ENCODE peak calls at places on chromosomes 11 and 22, in nine cellular contexts. One of them, this sample, is unnamed.

GRCh38 chr11:70788247-70789022 is 390.1 kb downstream of the CTTN start:
- DNase-seq in CD8-positive, alpha-beta T cell: no peak
- DNase-seq in HAP-1: no peak
- DNase-seq in CD8-positive, alpha-beta memory T cell: no peak
- DNase-seq in right lobe of liver: no peak
- DNase-seq in spleen: no peak
- DNase-seq in right cardiac atrium: no peak
- DNase-seq in mammary epithelial cell: peak; percentile 79
- DNase-seq in A673: peak; percentile 26
- DNase-seq in this sample: no peak

GRCh38 chr11:7787239-7787638 is 9.5 kb downstream of the OR5P2 start:
- DNase-seq in HAP-1: no peak
- DNase-seq in A673: no peak
- DNase-seq in CD8-positive, alpha-beta T cell: no peak
- DNase-seq in mammary epithelial cell: no peak
- DNase-seq in spleen: no peak
- DNase-seq in right cardiac atrium: no peak
- DNase-seq in CD8-positive, alpha-beta memory T cell: no peak
- DNase-seq in right lobe of liver: no peak
- DNase-seq in this sample: no peak

GRCh38 chr11:132033051-132033450 is 662.6 kb downstream of the NTM start:
- DNase-seq in CD8-positive, alpha-beta T cell: no peak
- DNase-seq in right cardiac atrium: no peak
- DNase-seq in mammary epithelial cell: no peak
- DNase-seq in A673: peak; percentile 47
- DNase-seq in spleen: no peak
- DNase-seq in right lobe of liver: no peak
- DNase-seq in CD8-positive, alpha-beta memory T cell: no peak
- DNase-seq in HAP-1: no peak
- DNase-seq in this sample: no peak

GRCh38 chr11:124864176-124864891 is 898 bp upstream of the ROBO3 start:
- DNase-seq in CD8-positive, alpha-beta T cell: no peak
- DNase-seq in CD8-positive, alpha-beta memory T cell: no peak
- DNase-seq in mammary epithelial cell: no peak
- DNase-seq in A673: no peak
- DNase-seq in HAP-1: no peak
- DNase-seq in spleen: no peak
- DNase-seq in right cardiac atrium: no peak
- DNase-seq in right lobe of liver: no peak
- DNase-seq in this sample: no peak

GRCh38 chr11:69218271-69218682 is 62.5 kb downstream of the SMIM38 start:
- DNase-seq in right lobe of liver: no peak
- DNase-seq in mammary epithelial cell: no peak
- DNase-seq in A673: peak; percentile 61
- DNase-seq in CD8-positive, alpha-beta T cell: no peak
- DNase-seq in CD8-positive, alpha-beta memory T cell: no peak
- DNase-seq in spleen: no peak
- DNase-seq in HAP-1: no peak
- DNase-seq in right cardiac atrium: no peak
- DNase-seq in this sample: no peak

GRCh38 chr11:121351089-121351488 is 58.5 kb downstream of the SC5D start:
- DNase-seq in spleen: no peak
- DNase-seq in A673: no peak
- DNase-seq in CD8-positive, alpha-beta T cell: no peak
- DNase-seq in CD8-positive, alpha-beta memory T cell: no peak
- DNase-seq in right cardiac atrium: no peak
- DNase-seq in HAP-1: no peak
- DNase-seq in mammary epithelial cell: no peak
- DNase-seq in right lobe of liver: no peak
- DNase-seq in this sample: no peak

GRCh38 chr22:34055525-34056200 is 135.4 kb upstream of the LARGE1 start:
- DNase-seq in A673: peak; percentile 0
- DNase-seq in spleen: no peak
- DNase-seq in HAP-1: peak; percentile 45
- DNase-seq in right lobe of liver: no peak
- DNase-seq in CD8-positive, alpha-beta T cell: no peak
- DNase-seq in mammary epithelial cell: peak; percentile 60
- DNase-seq in CD8-positive, alpha-beta memory T cell: no peak
- DNase-seq in right cardiac atrium: peak; percentile 17
- DNase-seq in this sample: no peak

GRCh38 chr22:41401781-41402648 is 20.3 kb downstream of the TEF start:
- DNase-seq in spleen: no peak
- DNase-seq in A673: peak; percentile 94
- DNase-seq in HAP-1: no peak
- DNase-seq in right lobe of liver: peak; percentile 92
- DNase-seq in CD8-positive, alpha-beta T cell: no peak
- DNase-seq in CD8-positive, alpha-beta memory T cell: no peak
- DNase-seq in mammary epithelial cell: peak; percentile 70
- DNase-seq in right cardiac atrium: peak; percentile 87
- DNase-seq in this sample: peak; percentile 82

GRCh38 chr11:19984048-19984742 is 176.1 kb downstream of the DBX1 start:
- DNase-seq in right cardiac atrium: no peak
- DNase-seq in CD8-positive, alpha-beta T cell: no peak
- DNase-seq in HAP-1: no peak
- DNase-seq in spleen: no peak
- DNase-seq in A673: no peak
- DNase-seq in CD8-positive, alpha-beta memory T cell: no peak
- DNase-seq in right lobe of liver: no peak
- DNase-seq in mammary epithelial cell: no peak
- DNase-seq in this sample: no peak

GRCh38 chr22:37249946-37250345 is 5.9 kb upstream of the RAC2 start:
- DNase-seq in HAP-1: no peak
- DNase-seq in right cardiac atrium: peak; percentile 15
- DNase-seq in CD8-positive, alpha-beta T cell: no peak
- DNase-seq in A673: no peak
- DNase-seq in right lobe of liver: peak; percentile 16
- DNase-seq in mammary epithelial cell: no peak
- DNase-seq in CD8-positive, alpha-beta memory T cell: no peak
- DNase-seq in spleen: peak; percentile 29
- DNase-seq in this sample: no peak

GRCh38 chr11:56663386-56663785 is at the start of gene OR5AR1:
- DNase-seq in CD8-positive, alpha-beta T cell: no peak
- DNase-seq in right cardiac atrium: no peak
- DNase-seq in CD8-positive, alpha-beta memory T cell: no peak
- DNase-seq in right lobe of liver: no peak
- DNase-seq in mammary epithelial cell: no peak
- DNase-seq in spleen: no peak
- DNase-seq in A673: no peak
- DNase-seq in HAP-1: no peak
- DNase-seq in this sample: no peak

GRCh38 chr11:15976433-15977045 is 379.8 kb downstream of the SOX6 start:
- DNase-seq in right cardiac atrium: no peak
- DNase-seq in A673: no peak
- DNase-seq in spleen: no peak
- DNase-seq in HAP-1: no peak
- DNase-seq in CD8-positive, alpha-beta T cell: no peak
- DNase-seq in right lobe of liver: no peak
- DNase-seq in mammary epithelial cell: peak; percentile 68
- DNase-seq in CD8-positive, alpha-beta memory T cell: no peak
- DNase-seq in this sample: no peak

GRCh38 chr22:20632518-20632917 is 125.1 kb downstream of the MED15 start:
- DNase-seq in CD8-positive, alpha-beta memory T cell: no peak
- DNase-seq in A673: no peak
- DNase-seq in spleen: no peak
- DNase-seq in right lobe of liver: no peak
- DNase-seq in HAP-1: no peak
- DNase-seq in right cardiac atrium: no peak
- DNase-seq in mammary epithelial cell: no peak
- DNase-seq in CD8-positive, alpha-beta T cell: no peak
- DNase-seq in this sample: no peak

DNA sequence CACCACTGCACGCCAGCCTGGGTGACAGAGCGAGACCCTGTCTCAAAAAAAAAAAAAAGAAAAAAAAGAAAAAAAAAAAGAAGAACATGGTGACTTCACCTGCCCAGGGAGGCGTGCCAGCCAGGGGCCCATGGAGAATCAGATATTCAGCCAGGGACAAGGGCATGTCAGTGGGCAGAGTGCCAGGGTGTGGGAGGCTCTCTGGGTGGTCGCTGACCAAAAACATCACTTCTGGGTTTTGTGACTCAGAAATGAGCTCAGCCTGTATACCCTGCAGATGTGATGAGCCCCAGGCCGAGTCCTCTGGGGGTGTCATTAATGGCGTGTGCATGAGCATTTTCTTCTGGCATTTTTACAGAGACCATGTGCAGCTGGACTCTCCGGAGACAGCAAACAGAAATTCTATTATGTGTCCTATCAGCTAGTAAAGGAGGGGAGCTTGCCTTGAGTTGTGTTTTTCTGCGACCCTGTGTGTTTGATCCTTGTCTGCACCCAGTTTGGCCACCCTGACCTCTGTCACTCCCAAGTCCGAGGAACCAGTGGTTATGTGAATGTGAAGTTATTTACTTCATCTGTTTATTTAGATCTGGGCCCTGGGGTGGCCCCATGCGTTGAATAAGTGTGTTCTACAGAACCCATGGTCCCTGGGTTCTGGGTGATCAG is 53.6 kb downstream of the BCR start:
- DNase-seq in right lobe of liver: no peak
- DNase-seq in HAP-1: no peak
- DNase-seq in right cardiac atrium: peak; percentile 56
- DNase-seq in CD8-positive, alpha-beta T cell: no peak
- DNase-seq in CD8-positive, alpha-beta memory T cell: no peak
- DNase-seq in A673: no peak
- DNase-seq in mammary epithelial cell: no peak
- DNase-seq in spleen: no peak
- DNase-seq in this sample: no peak
- H3K4me1 ChIP-seq in right lobe of liver: no peaks in the 10 kb centered on the region
- H3K4me1 ChIP-seq in HAP-1: no peaks in the 10 kb centered on the region
- H3K4me1 ChIP-seq in right cardiac atrium: peaks cover 20% of the 10 kb centered on the region
- H3K4me1 ChIP-seq in CD8-positive, alpha-beta T cell: peaks cover 66% of the 10 kb centered on the region
- H3K4me1 ChIP-seq in CD8-positive, alpha-beta memory T cell: peaks cover 36% of the 10 kb centered on the region
- H3K4me1 ChIP-seq in A673: peaks cover 17% of the 10 kb centered on the region
- H3K4me1 ChIP-seq in mammary epithelial cell: no peaks in the 10 kb centered on the region
- H3K4me1 ChIP-seq in spleen: peaks cover 47% of the 10 kb centered on the region
- H3K4me1 ChIP-seq in this sample: peaks cover 14% of the 10 kb centered on the region

GRCh38 chr11:62400760-62401159 is 18.1 kb upstream of the SCGB1A1 start:
- DNase-seq in CD8-positive, alpha-beta T cell: no peak
- DNase-seq in mammary epithelial cell: no peak
- DNase-seq in A673: no peak
- DNase-seq in right cardiac atrium: peak; percentile 95
- DNase-seq in spleen: peak; percentile 65
- DNase-seq in HAP-1: no peak
- DNase-seq in CD8-positive, alpha-beta memory T cell: no peak
- DNase-seq in right lobe of liver: no peak
- DNase-seq in this sample: no peak

GRCh38 chr11:62402226-62402625 is 16.6 kb upstream of the SCGB1A1 start:
- DNase-seq in right cardiac atrium: peak; percentile 92
- DNase-seq in spleen: peak; percentile 88
- DNase-seq in CD8-positive, alpha-beta memory T cell: peak; percentile 6
- DNase-seq in CD8-positive, alpha-beta T cell: peak; percentile 59
- DNase-seq in mammary epithelial cell: no peak
- DNase-seq in HAP-1: no peak
- DNase-seq in A673: no peak
- DNase-seq in right lobe of liver: no peak
- DNase-seq in this sample: peak; percentile 84

GRCh38 chr11:62402994-62403393 is 15.8 kb upstream of the SCGB1A1 start:
- DNase-seq in A673: no peak
- DNase-seq in HAP-1: no peak
- DNase-seq in right lobe of liver: no peak
- DNase-seq in mammary epithelial cell: no peak
- DNase-seq in right cardiac atrium: no peak
- DNase-seq in CD8-positive, alpha-beta T cell: no peak
- DNase-seq in spleen: no peak
- DNase-seq in CD8-positive, alpha-beta memory T cell: no peak
- DNase-seq in this sample: no peak

GRCh38 chr11:62401356-62401755 is 17.5 kb upstream of the SCGB1A1 start:
- DNase-seq in right lobe of liver: no peak
- DNase-seq in A673: no peak
- DNase-seq in CD8-positive, alpha-beta T cell: no peak
- DNase-seq in spleen: peak; percentile 44
- DNase-seq in HAP-1: no peak
- DNase-seq in right cardiac atrium: no peak
- DNase-seq in mammary epithelial cell: no peak
- DNase-seq in CD8-positive, alpha-beta memory T cell: no peak
- DNase-seq in this sample: no peak

GRCh38 chr11:62401781-62402180 is 17.1 kb upstream of the SCGB1A1 start:
- DNase-seq in right cardiac atrium: no peak
- DNase-seq in mammary epithelial cell: no peak
- DNase-seq in spleen: peak; percentile 64
- DNase-seq in CD8-positive, alpha-beta memory T cell: no peak
- DNase-seq in CD8-positive, alpha-beta T cell: no peak
- DNase-seq in HAP-1: no peak
- DNase-seq in right lobe of liver: no peak
- DNase-seq in A673: no peak
- DNase-seq in this sample: no peak
- H3K4me1 ChIP-seq in right cardiac atrium: peaks cover 19% of the 10 kb centered on the region
- H3K4me1 ChIP-seq in mammary epithelial cell: peaks cover 5% of the 10 kb centered on the region
- H3K4me1 ChIP-seq in spleen: peaks cover 59% of the 10 kb centered on the region
- H3K4me1 ChIP-seq in CD8-positive, alpha-beta memory T cell: peaks cover 48% of the 10 kb centered on the region
- H3K4me1 ChIP-seq in CD8-positive, alpha-beta T cell: peaks cover 52% of the 10 kb centered on the region
- H3K4me1 ChIP-seq in HAP-1: no peaks in the 10 kb centered on the region
- H3K4me1 ChIP-seq in right lobe of liver: peaks cover 9% of the 10 kb centered on the region
- H3K4me1 ChIP-seq in A673: no peaks in the 10 kb centered on the region
- H3K4me1 ChIP-seq in this sample: peaks cover 25% of the 10 kb centered on the region

GRCh38 chr11:22976146-22976545 is 115.9 kb upstream of the CCDC179 start:
- DNase-seq in right lobe of liver: no peak
- DNase-seq in A673: no peak
- DNase-seq in mammary epithelial cell: peak; percentile 69
- DNase-seq in CD8-positive, alpha-beta memory T cell: no peak
- DNase-seq in spleen: no peak
- DNase-seq in right cardiac atrium: no peak
- DNase-seq in CD8-positive, alpha-beta T cell: no peak
- DNase-seq in HAP-1: no peak
- DNase-seq in this sample: no peak
- H3K4me1 ChIP-seq in right lobe of liver: no peaks in the 10 kb centered on the region
- H3K4me1 ChIP-seq in A673: no peaks in the 10 kb centered on the region
- H3K4me1 ChIP-seq in mammary epithelial cell: no peaks in the 10 kb centered on the region
- H3K4me1 ChIP-seq in CD8-positive, alpha-beta memory T cell: no peaks in the 10 kb centered on the region
- H3K4me1 ChIP-seq in spleen: no peaks in the 10 kb centered on the region
- H3K4me1 ChIP-seq in right cardiac atrium: no peaks in the 10 kb centered on the region
- H3K4me1 ChIP-seq in CD8-positive, alpha-beta T cell: no peaks in the 10 kb centered on the region
- H3K4me1 ChIP-seq in HAP-1: no peaks in the 10 kb centered on the region
- H3K4me1 ChIP-seq in this sample: no peaks in the 10 kb centered on the region

GRCh38 chr22:35628732-35629131 is 11.6 kb upstream of the MB start:
- DNase-seq in CD8-positive, alpha-beta T cell: no peak
- DNase-seq in mammary epithelial cell: no peak
- DNase-seq in spleen: no peak
- DNase-seq in right lobe of liver: no peak
- DNase-seq in right cardiac atrium: no peak
- DNase-seq in HAP-1: no peak
- DNase-seq in CD8-positive, alpha-beta memory T cell: no peak
- DNase-seq in A673: no peak
- DNase-seq in this sample: no peak

GRCh38 chr22:35630891-35631290 is 13.8 kb upstream of the MB start:
- DNase-seq in CD8-positive, alpha-beta T cell: no peak
- DNase-seq in spleen: peak; percentile 44
- DNase-seq in A673: no peak
- DNase-seq in HAP-1: no peak
- DNase-seq in mammary epithelial cell: no peak
- DNase-seq in right lobe of liver: no peak
- DNase-seq in right cardiac atrium: no peak
- DNase-seq in CD8-positive, alpha-beta memory T cell: no peak
- DNase-seq in this sample: peak; percentile 19

GRCh38 chr22:35631597-35631996 is 14.5 kb upstream of the MB start:
- DNase-seq in spleen: peak; percentile 68
- DNase-seq in mammary epithelial cell: peak; percentile 21
- DNase-seq in CD8-positive, alpha-beta T cell: no peak
- DNase-seq in right lobe of liver: no peak
- DNase-seq in right cardiac atrium: peak; percentile 58
- DNase-seq in HAP-1: peak; percentile 81
- DNase-seq in CD8-positive, alpha-beta memory T cell: no peak
- DNase-seq in A673: peak; percentile 53
- DNase-seq in this sample: peak; percentile 51

GRCh38 chr22:35629406-35630234 is 12.5 kb upstream of the MB start:
- DNase-seq in CD8-positive, alpha-beta T cell: no peak
- DNase-seq in A673: peak; percentile 70
- DNase-seq in spleen: no peak
- DNase-seq in right cardiac atrium: peak; percentile 80
- DNase-seq in HAP-1: no peak
- DNase-seq in CD8-positive, alpha-beta memory T cell: peak; percentile 10
- DNase-seq in right lobe of liver: no peak
- DNase-seq in mammary epithelial cell: peak; percentile 98
- DNase-seq in this sample: no peak

GRCh38 chr22:35630387-35630793 is 13.3 kb upstream of the MB start:
- DNase-seq in HAP-1: peak; percentile 28
- DNase-seq in CD8-positive, alpha-beta T cell: no peak
- DNase-seq in CD8-positive, alpha-beta memory T cell: no peak
- DNase-seq in A673: peak; percentile 54
- DNase-seq in right lobe of liver: no peak
- DNase-seq in mammary epithelial cell: peak; percentile 42
- DNase-seq in spleen: peak; percentile 39
- DNase-seq in right cardiac atrium: no peak
- DNase-seq in this sample: no peak
- H3K4me1 ChIP-seq in HAP-1: peaks cover 6% of the 10 kb centered on the region
- H3K4me1 ChIP-seq in CD8-positive, alpha-beta T cell: peaks cover 7% of the 10 kb centered on the region
- H3K4me1 ChIP-seq in CD8-positive, alpha-beta memory T cell: peaks cover 7% of the 10 kb centered on the region
- H3K4me1 ChIP-seq in A673: peaks cover 10% of the 10 kb centered on the region
- H3K4me1 ChIP-seq in right lobe of liver: no peaks in the 10 kb centered on the region
- H3K4me1 ChIP-seq in mammary epithelial cell: peaks cover 26% of the 10 kb centered on the region
- H3K4me1 ChIP-seq in spleen: peaks cover 33% of the 10 kb centered on the region
- H3K4me1 ChIP-seq in right cardiac atrium: no peaks in the 10 kb centered on the region
- H3K4me1 ChIP-seq in this sample: peaks cover 31% of the 10 kb centered on the region

This sample was measured in left lung.